ENCODE peak calls at places on chromosome 12, in six cellular contexts. One of them, this sample, is unnamed.

GRCh38 chr12:97716356-97716755 is 253.8 kb downstream of the RMST start:
- DNase-seq in ovary: no peak
- DNase-seq in suprapubic skin: no peak
- DNase-seq in heart left ventricle: no peak
- DNase-seq in H1: no peak
- DNase-seq in transverse colon: no peak
- DNase-seq in this sample: peak; percentile 48

GRCh38 chr12:75908961-75909699 is 122.4 kb downstream of the PHLDA1 start:
- DNase-seq in heart left ventricle: peak; percentile 80
- DNase-seq in suprapubic skin: peak; percentile 76
- DNase-seq in H1: no peak
- DNase-seq in ovary: peak; percentile 71
- DNase-seq in transverse colon: peak; percentile 37
- DNase-seq in this sample: peak; percentile 77

GRCh38 chr12:70271025-70271424 is 27.8 kb downstream of the CNOT2 start:
- DNase-seq in H1: no peak
- DNase-seq in ovary: no peak
- DNase-seq in transverse colon: no peak
- DNase-seq in suprapubic skin: no peak
- DNase-seq in heart left ventricle: no peak
- DNase-seq in this sample: no peak

GRCh38 chr12:3752741-3753486 is at the start of gene CRACR2A:
- DNase-seq in H1: peak; percentile 88
- DNase-seq in suprapubic skin: peak; percentile 77
- DNase-seq in heart left ventricle: peak; percentile 70
- DNase-seq in transverse colon: peak; percentile 84
- DNase-seq in ovary: peak; percentile 61
- DNase-seq in this sample: peak; percentile 59

GRCh38 chr12:129776977-129777667 is 126.7 kb downstream of the TMEM132D start:
- DNase-seq in heart left ventricle: no peak
- DNase-seq in transverse colon: no peak
- DNase-seq in suprapubic skin: no peak
- DNase-seq in ovary: no peak
- DNase-seq in H1: no peak
- DNase-seq in this sample: no peak

GRCh38 chr12:62252576-62252975 is 7.6 kb upstream of the USP15 start:
- DNase-seq in heart left ventricle: no peak
- DNase-seq in transverse colon: no peak
- DNase-seq in H1: no peak
- DNase-seq in suprapubic skin: no peak
- DNase-seq in ovary: no peak
- DNase-seq in this sample: no peak

GRCh38 chr12:27434673-27435565 is 11.6 kb upstream of the SMCO2 start:
- DNase-seq in heart left ventricle: no peak
- DNase-seq in H1: no peak
- DNase-seq in transverse colon: no peak
- DNase-seq in ovary: no peak
- DNase-seq in suprapubic skin: no peak
- DNase-seq in this sample: peak; percentile 43

GRCh38 chr12:46108721-46109120 is 118.3 kb upstream of the SCAF11 start:
- DNase-seq in heart left ventricle: no peak
- DNase-seq in H1: no peak
- DNase-seq in suprapubic skin: no peak
- DNase-seq in transverse colon: no peak
- DNase-seq in ovary: no peak
- DNase-seq in this sample: no peak

GRCh38 chr12:95218852-95219171 is 1.2 kb downstream of the VEZT start:
- DNase-seq in transverse colon: peak; percentile 42
- DNase-seq in ovary: no peak
- DNase-seq in heart left ventricle: no peak
- DNase-seq in H1: no peak
- DNase-seq in suprapubic skin: no peak
- DNase-seq in this sample: peak; percentile 47

GRCh38 chr12:98838282-98838681 is 193.2 kb downstream of the APAF1 start:
- DNase-seq in ovary: peak; percentile 15
- DNase-seq in transverse colon: no peak
- DNase-seq in suprapubic skin: no peak
- DNase-seq in heart left ventricle: no peak
- DNase-seq in H1: no peak
- DNase-seq in this sample: no peak

GRCh38 chr12:89709994-89710872 is 1.6 kb upstream of the ATP2B1 start:
- DNase-seq in H1: peak; percentile 83
- DNase-seq in heart left ventricle: peak; percentile 74
- DNase-seq in suprapubic skin: peak; percentile 87
- DNase-seq in transverse colon: peak; percentile 67
- DNase-seq in ovary: peak; percentile 60
- DNase-seq in this sample: peak; percentile 63

GRCh38 chr12:70540996-70541395 is 96.2 kb downstream of the PTPRB start:
- DNase-seq in ovary: no peak
- DNase-seq in transverse colon: no peak
- DNase-seq in H1: no peak
- DNase-seq in suprapubic skin: no peak
- DNase-seq in heart left ventricle: no peak
- DNase-seq in this sample: no peak

GRCh38 chr12:546920-547845 is 87.4 kb downstream of the B4GALNT3 start:
- DNase-seq in heart left ventricle: peak; percentile 71
- DNase-seq in ovary: peak; percentile 26
- DNase-seq in suprapubic skin: no peak
- DNase-seq in transverse colon: peak; percentile 73
- DNase-seq in H1: peak; percentile 89
- DNase-seq in this sample: peak; percentile 59

GRCh38 chr12:116125981-116126566 is 151.4 kb downstream of the MED13L start:
- DNase-seq in heart left ventricle: no peak
- DNase-seq in transverse colon: no peak
- DNase-seq in suprapubic skin: no peak
- DNase-seq in ovary: no peak
- DNase-seq in H1: no peak
- DNase-seq in this sample: no peak

GRCh38 chr12:13074396-13075113 is 28.9 kb downstream of the GSG1 start:
- DNase-seq in ovary: no peak
- DNase-seq in transverse colon: no peak
- DNase-seq in suprapubic skin: no peak
- DNase-seq in heart left ventricle: no peak
- DNase-seq in H1: no peak
- DNase-seq in this sample: no peak

GRCh38 chr12:120361506-120362208 is 7.3 kb downstream of the MSI1 start:
- DNase-seq in suprapubic skin: no peak
- DNase-seq in heart left ventricle: peak; percentile 63
- DNase-seq in H1: peak; percentile 93
- DNase-seq in transverse colon: peak; percentile 28
- DNase-seq in ovary: peak; percentile 54
- DNase-seq in this sample: peak; percentile 71

GRCh38 chr12:12922191-12922616 is 29.8 kb downstream of the GPRC5D start:
- DNase-seq in transverse colon: no peak
- DNase-seq in suprapubic skin: peak; percentile 89
- DNase-seq in ovary: no peak
- DNase-seq in H1: no peak
- DNase-seq in heart left ventricle: no peak
- DNase-seq in this sample: no peak

GRCh38 chr12:119446459-119446858 is 111.9 kb downstream of the CCDC60 start:
- DNase-seq in heart left ventricle: no peak
- DNase-seq in ovary: no peak
- DNase-seq in H1: no peak
- DNase-seq in transverse colon: no peak
- DNase-seq in suprapubic skin: no peak
- DNase-seq in this sample: no peak

GRCh38 chr12:112198120-112198733 is 72.9 kb downstream of the TRAFD1 start:
- DNase-seq in transverse colon: peak; percentile 28
- DNase-seq in suprapubic skin: no peak
- DNase-seq in H1: peak; percentile 82
- DNase-seq in ovary: peak; percentile 27
- DNase-seq in heart left ventricle: no peak
- DNase-seq in this sample: peak; percentile 78

GRCh38 chr12:8912910-8913309 is 1.4 kb upstream of the PHC1 start:
- DNase-seq in suprapubic skin: no peak
- DNase-seq in heart left ventricle: no peak
- DNase-seq in transverse colon: no peak
- DNase-seq in ovary: no peak
- DNase-seq in H1: no peak
- DNase-seq in this sample: no peak

GRCh38 chr12:13635709-13636108 is 345.7 kb downstream of the GRIN2B start:
- DNase-seq in H1: no peak
- DNase-seq in heart left ventricle: no peak
- DNase-seq in ovary: no peak
- DNase-seq in suprapubic skin: no peak
- DNase-seq in transverse colon: no peak
- DNase-seq in this sample: no peak

GRCh38 chr12:25725874-25726273 is 172.8 kb upstream of the LMNTD1 start:
- DNase-seq in ovary: no peak
- DNase-seq in suprapubic skin: no peak
- DNase-seq in H1: no peak
- DNase-seq in transverse colon: no peak
- DNase-seq in heart left ventricle: no peak
- DNase-seq in this sample: no peak

GRCh38 chr12:131104464-131105350 is 151.0 kb downstream of the ADGRD1 start:
- DNase-seq in ovary: peak; percentile 85
- DNase-seq in heart left ventricle: peak; percentile 87
- DNase-seq in suprapubic skin: peak; percentile 88
- DNase-seq in H1: peak; percentile 96
- DNase-seq in transverse colon: peak; percentile 87
- DNase-seq in this sample: peak; percentile 93

GRCh38 chr12:62304560-62304959 is 44.4 kb downstream of the USP15 start:
- DNase-seq in H1: no peak
- DNase-seq in transverse colon: no peak
- DNase-seq in suprapubic skin: no peak
- DNase-seq in ovary: no peak
- DNase-seq in heart left ventricle: no peak
- DNase-seq in this sample: no peak

GRCh38 chr12:113329791-113330417 is 5.0 kb downstream of the SLC8B1 start:
- DNase-seq in suprapubic skin: no peak
- DNase-seq in ovary: no peak
- DNase-seq in H1: no peak
- DNase-seq in heart left ventricle: no peak
- DNase-seq in transverse colon: no peak
- DNase-seq in this sample: no peak

GRCh38 chr12:16613199-16613598 is 7.2 kb upstream of the LMO3 start:
- DNase-seq in H1: no peak
- DNase-seq in suprapubic skin: no peak
- DNase-seq in transverse colon: no peak
- DNase-seq in ovary: no peak
- DNase-seq in heart left ventricle: no peak
- DNase-seq in this sample: no peak

GRCh38 chr12:42426733-42427132 is 100.8 kb downstream of the PPHLN1 start:
- DNase-seq in ovary: no peak
- DNase-seq in H1: no peak
- DNase-seq in transverse colon: no peak
- DNase-seq in suprapubic skin: no peak
- DNase-seq in heart left ventricle: no peak
- DNase-seq in this sample: no peak

GRCh38 chr12:113727651-113728061 is 238.5 kb downstream of the RBM19 start:
- DNase-seq in H1: no peak
- DNase-seq in transverse colon: no peak
- DNase-seq in suprapubic skin: no peak
- DNase-seq in heart left ventricle: no peak
- DNase-seq in ovary: no peak
- DNase-seq in this sample: no peak

GRCh38 chr12:12822886-12823285 is 9.7 kb downstream of the DDX47 start:
- DNase-seq in heart left ventricle: no peak
- DNase-seq in suprapubic skin: no peak
- DNase-seq in H1: no peak
- DNase-seq in ovary: no peak
- DNase-seq in transverse colon: no peak
- DNase-seq in this sample: no peak

GRCh38 chr12:53062977-53063707 is 13.3 kb downstream of the TNS2 start:
- DNase-seq in ovary: no peak
- DNase-seq in H1: no peak
- DNase-seq in suprapubic skin: no peak
- DNase-seq in heart left ventricle: peak; percentile 19
- DNase-seq in transverse colon: no peak
- DNase-seq in this sample: peak; percentile 12
- TF ChIP-seq CTCF in ovary: no peak
- TF ChIP-seq CTCF in H1: no peak
- TF ChIP-seq CTCF in suprapubic skin: no peak
- TF ChIP-seq CTCF in heart left ventricle: no peak
- TF ChIP-seq CTCF in transverse colon: no peak
- TF ChIP-seq CTCF in this sample: no peak

DNA sequence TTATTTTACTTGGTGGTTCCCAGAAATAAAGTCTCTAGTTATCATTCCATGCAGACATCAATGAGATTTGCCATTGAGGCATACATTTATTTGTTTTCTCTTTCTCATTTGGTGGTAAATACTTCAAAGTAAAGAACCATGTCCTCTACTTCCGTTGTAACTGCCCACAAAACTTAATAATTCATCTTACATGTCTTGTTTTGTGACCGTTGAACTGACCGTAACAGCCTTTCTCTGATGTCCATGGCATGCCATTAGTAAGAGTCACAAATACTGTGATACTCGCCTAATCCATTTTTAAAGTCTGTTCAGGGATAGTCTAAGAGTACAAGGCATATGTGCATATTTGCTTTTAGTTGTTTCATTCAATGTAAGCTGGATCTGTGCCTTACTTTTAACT is 145.3 kb downstream of the ETV6 start:
- DNase-seq in ovary: no peak
- DNase-seq in H1: no peak
- DNase-seq in suprapubic skin: no peak
- DNase-seq in transverse colon: no peak
- DNase-seq in heart left ventricle: no peak
- DNase-seq in this sample: no peak
- H3K4me1 ChIP-seq in ovary: peaks cover 8% of the 10 kb centered on the region
- H3K4me1 ChIP-seq in H1: peaks cover 8% of the 10 kb centered on the region
- H3K4me1 ChIP-seq in suprapubic skin: peaks cover 32% of the 10 kb centered on the region
- H3K4me1 ChIP-seq in transverse colon: peaks cover 63% of the 10 kb centered on the region
- H3K4me1 ChIP-seq in heart left ventricle: peaks cover 31% of the 10 kb centered on the region
- H3K4me1 ChIP-seq in this sample: peaks cover 24% of the 10 kb centered on the region

GRCh38 chr12:24185787-24186186 is 236.3 kb upstream of the SOX5 start:
- DNase-seq in heart left ventricle: no peak
- DNase-seq in transverse colon: no peak
- DNase-seq in ovary: no peak
- DNase-seq in suprapubic skin: no peak
- DNase-seq in H1: no peak
- DNase-seq in this sample: no peak

GRCh38 chr12:24195063-24195462 is 245.6 kb upstream of the SOX5 start:
- DNase-seq in H1: no peak
- DNase-seq in suprapubic skin: no peak
- DNase-seq in ovary: no peak
- DNase-seq in heart left ventricle: no peak
- DNase-seq in transverse colon: no peak
- DNase-seq in this sample: no peak

DNA sequence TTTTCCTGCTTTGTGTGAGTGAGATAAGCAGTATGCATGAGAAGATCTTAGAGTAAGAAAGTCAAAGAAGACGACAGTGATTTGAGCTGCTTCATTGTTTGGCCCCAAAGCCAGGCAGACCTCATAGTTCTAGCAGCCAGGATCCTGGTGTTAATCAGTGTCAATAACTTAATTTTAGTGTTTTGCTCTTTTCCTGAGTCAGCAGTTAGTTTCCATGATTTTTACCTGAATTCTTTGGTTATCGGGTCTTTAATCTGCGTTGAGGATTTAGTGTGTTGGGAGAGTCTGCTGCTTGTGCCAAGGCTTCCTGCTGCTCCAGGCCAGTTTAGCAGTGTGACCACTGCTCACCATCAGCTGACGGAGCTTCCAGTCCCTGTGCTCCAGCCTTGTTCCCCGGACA is 241.6 kb upstream of the SOX5 start:
- DNase-seq in suprapubic skin: no peak
- DNase-seq in transverse colon: no peak
- DNase-seq in ovary: no peak
- DNase-seq in heart left ventricle: no peak
- DNase-seq in H1: no peak
- DNase-seq in this sample: no peak
- TF ChIP-seq POLR2A in suprapubic skin: no peak
- TF ChIP-seq POLR2A in transverse colon: no peak
- TF ChIP-seq POLR2A in ovary: no peak
- TF ChIP-seq POLR2A in heart left ventricle: no peak
- TF ChIP-seq POLR2A in H1: no peak
- TF ChIP-seq POLR2A in this sample: no peak

GRCh38 chr12:53985358-53985899 is 483 bp downstream of the HOXC10 start:
- DNase-seq in ovary: no peak
- DNase-seq in suprapubic skin: no peak
- DNase-seq in heart left ventricle: no peak
- DNase-seq in transverse colon: no peak
- DNase-seq in H1: no peak
- DNase-seq in this sample: no peak
- TF ChIP-seq CTCF in ovary: no peak
- TF ChIP-seq CTCF in suprapubic skin: no peak
- TF ChIP-seq CTCF in heart left ventricle: no peak
- TF ChIP-seq CTCF in transverse colon: no peak
- TF ChIP-seq CTCF in H1: no peak
- TF ChIP-seq CTCF in this sample: no peak